ENCODE peak calls at places on chromosomes 4 and X, in ten cellular contexts. One of them, this sample, is unnamed.

GRCh38 chr4:112266823-112267222 is 18.9 kb downstream of the TIFA start:
- DNase-seq in spleen: no peak
- DNase-seq in RWPE2: no peak
- DNase-seq in GM23248: peak; percentile 71
- DNase-seq in ACHN: peak; percentile 38
- DNase-seq in AG04450: no peak
- DNase-seq in D341Med: no peak
- DNase-seq in T-cell: no peak
- DNase-seq in progenitor cell of endocrine pancreas: no peak
- DNase-seq in tibial nerve: no peak
- DNase-seq in this sample: no peak

GRCh38 chrX:115367956-115368355 is 78.4 kb downstream of the LUZP4 start:
- DNase-seq in spleen: no peak
- DNase-seq in RWPE2: no peak
- DNase-seq in GM23248: peak; percentile 48
- DNase-seq in ACHN: no peak
- DNase-seq in AG04450: no peak
- DNase-seq in D341Med: no peak
- DNase-seq in T-cell: no peak
- DNase-seq in progenitor cell of endocrine pancreas: no peak
- DNase-seq in tibial nerve: no peak
- DNase-seq in this sample: no peak

GRCh38 chr4:186946682-186947294 is 223.1 kb upstream of the FAT1 start:
- DNase-seq in spleen: no peak
- DNase-seq in RWPE2: no peak
- DNase-seq in GM23248: no peak
- DNase-seq in ACHN: peak; percentile 51
- DNase-seq in AG04450: no peak
- DNase-seq in D341Med: peak; percentile 77
- DNase-seq in T-cell: no peak
- DNase-seq in progenitor cell of endocrine pancreas: peak; percentile 21
- DNase-seq in tibial nerve: no peak
- DNase-seq in this sample: peak; percentile 70

GRCh38 chrX:41009816-41010187 is 75.4 kb upstream of the USP9X start:
- DNase-seq in spleen: no peak
- DNase-seq in RWPE2: no peak
- DNase-seq in GM23248: no peak
- DNase-seq in ACHN: no peak
- DNase-seq in AG04450: no peak
- DNase-seq in D341Med: no peak
- DNase-seq in T-cell: no peak
- DNase-seq in progenitor cell of endocrine pancreas: no peak
- DNase-seq in tibial nerve: no peak
- DNase-seq in this sample: no peak

GRCh38 chr4:107757293-107757692 is 37.3 kb upstream of the PAPSS1 start:
- DNase-seq in spleen: no peak
- DNase-seq in RWPE2: no peak
- DNase-seq in GM23248: no peak
- DNase-seq in ACHN: no peak
- DNase-seq in AG04450: no peak
- DNase-seq in D341Med: no peak
- DNase-seq in T-cell: no peak
- DNase-seq in progenitor cell of endocrine pancreas: no peak
- DNase-seq in tibial nerve: no peak
- DNase-seq in this sample: no peak

GRCh38 chr4:82561745-82562552 is at the start of gene TMEM150C:
- DNase-seq in spleen: no peak
- DNase-seq in RWPE2: no peak
- DNase-seq in GM23248: peak; percentile 61
- DNase-seq in ACHN: peak; percentile 8
- DNase-seq in AG04450: no peak
- DNase-seq in D341Med: peak; percentile 85
- DNase-seq in T-cell: no peak
- DNase-seq in progenitor cell of endocrine pancreas: peak; percentile 62
- DNase-seq in tibial nerve: no peak
- DNase-seq in this sample: peak; percentile 72

GRCh38 chr4:186351672-186352194 is 85.7 kb downstream of the F11 start:
- DNase-seq in spleen: no peak
- DNase-seq in RWPE2: no peak
- DNase-seq in GM23248: no peak
- DNase-seq in ACHN: no peak
- DNase-seq in AG04450: no peak
- DNase-seq in D341Med: no peak
- DNase-seq in T-cell: no peak
- DNase-seq in progenitor cell of endocrine pancreas: no peak
- DNase-seq in tibial nerve: no peak
- DNase-seq in this sample: no peak

GRCh38 chr4:70737006-70737405 is 15.2 kb downstream of the RUFY3 start:
- DNase-seq in spleen: no peak
- DNase-seq in RWPE2: no peak
- DNase-seq in GM23248: no peak
- DNase-seq in ACHN: no peak
- DNase-seq in AG04450: no peak
- DNase-seq in D341Med: no peak
- DNase-seq in T-cell: no peak
- DNase-seq in progenitor cell of endocrine pancreas: no peak
- DNase-seq in tibial nerve: no peak
- DNase-seq in this sample: no peak

GRCh38 chrX:77899081-77899828 is at the start of gene COX7B:
- DNase-seq in spleen: no peak
- DNase-seq in RWPE2: peak; percentile 49
- DNase-seq in GM23248: peak; percentile 94
- DNase-seq in ACHN: peak; percentile 93
- DNase-seq in AG04450: peak; percentile 91
- DNase-seq in D341Med: peak; percentile 43
- DNase-seq in T-cell: peak; percentile 60
- DNase-seq in progenitor cell of endocrine pancreas: peak; percentile 50
- DNase-seq in tibial nerve: peak; percentile 77
- DNase-seq in this sample: no peak

GRCh38 chr4:26962720-26963119 is 102.1 kb downstream of the STIM2 start:
- DNase-seq in spleen: no peak
- DNase-seq in RWPE2: no peak
- DNase-seq in GM23248: no peak
- DNase-seq in ACHN: no peak
- DNase-seq in AG04450: no peak
- DNase-seq in D341Med: no peak
- DNase-seq in T-cell: no peak
- DNase-seq in progenitor cell of endocrine pancreas: no peak
- DNase-seq in tibial nerve: no peak
- DNase-seq in this sample: no peak

GRCh38 chrX:2500091-2500680 is 590 bp downstream of the DHRSX start:
- DNase-seq in spleen: peak; percentile 90
- DNase-seq in RWPE2: no peak
- DNase-seq in GM23248: peak; percentile 89
- DNase-seq in ACHN: peak; percentile 27
- DNase-seq in AG04450: no peak
- DNase-seq in D341Med: peak; percentile 83
- DNase-seq in T-cell: no peak
- DNase-seq in progenitor cell of endocrine pancreas: peak; percentile 34
- DNase-seq in tibial nerve: no peak
- DNase-seq in this sample: peak; percentile 80

GRCh38 chr4:8495803-8496202 is 55.2 kb downstream of the TRMT44 start:
- DNase-seq in spleen: no peak
- DNase-seq in RWPE2: no peak
- DNase-seq in GM23248: no peak
- DNase-seq in ACHN: peak; percentile 2
- DNase-seq in AG04450: no peak
- DNase-seq in D341Med: no peak
- DNase-seq in T-cell: no peak
- DNase-seq in progenitor cell of endocrine pancreas: no peak
- DNase-seq in tibial nerve: no peak
- DNase-seq in this sample: no peak

GRCh38 chr4:165994706-165995105 is 121.7 kb downstream of the TLL1 start:
- DNase-seq in spleen: no peak
- DNase-seq in RWPE2: no peak
- DNase-seq in GM23248: peak; percentile 6
- DNase-seq in ACHN: no peak
- DNase-seq in AG04450: no peak
- DNase-seq in D341Med: no peak
- DNase-seq in T-cell: no peak
- DNase-seq in progenitor cell of endocrine pancreas: no peak
- DNase-seq in tibial nerve: no peak
- DNase-seq in this sample: no peak

This sample was measured in kidney.